ENCODE peak calls at places on chromosomes 3 and 15, in four cellular contexts. X is foreskin fibroblast, A is thyroid gland, P is ovary. Y is an unnamed sample.

GRCh38 chr15:51366911-51367310 is 25.5 kb downstream of the GLDN start:
- DNase-seq in P (no peak), X (peak), A (no peak), Y (peak)

GRCh38 chr15:100785181-100786138 is 94.2 kb upstream of the ALDH1A3 start:
- DNase-seq in P (no peak), A (no peak), X (no peak), Y (no peak)

GRCh38 chr3:69770976-69771634 is 31.8 kb downstream of the MITF start:
- DNase-seq in X (peak), A (no peak), P (no peak), Y (peak)

GRCh38 chr3:102106421-102107097 is 257.2 kb downstream of the NFKBIZ start:
- DNase-seq in X (peak), P (no peak), A (no peak), Y (peak)

GRCh38 chr3:173774275-173774674 is 376.7 kb downstream of the NLGN1 start:
- DNase-seq in X (no peak), P (no peak), A (no peak), Y (no peak)

GRCh38 chr3:142279965-142280590 is 54.7 kb upstream of the GK5 start:
- DNase-seq in P (peak), X (peak), A (peak), Y (peak)

GRCh38 chr3:115146032-115146417 is 1.1 kb downstream of the ZBTB20 start:
- DNase-seq in X (peak), P (no peak), A (peak), Y (peak)

GRCh38 chr3:21641959-21642358 is 109.1 kb downstream of the ZNF385D start:
- DNase-seq in P (no peak), A (no peak), X (no peak), Y (no peak)

GRCh38 chr3:82015241-82015640 is 253.8 kb upstream of the GBE1 start:
- DNase-seq in P (no peak), A (no peak), X (no peak), Y (no peak)

GRCh38 chr15:40264321-40265153 is 18.3 kb downstream of the ANKRD63 start:
- DNase-seq in X (no peak), A (no peak), P (no peak), Y (no peak)

GRCh38 chr3:17030956-17031652 is 146.3 kb downstream of the PLCL2 start:
- DNase-seq in X (no peak), P (no peak), A (no peak), Y (no peak)

GRCh38 chr15:70259030-70259424 is 161.3 kb upstream of the TLE3 start:
- DNase-seq in X (peak), P (peak), A (peak), Y (no peak)

GRCh38 chr3:152964901-152965609 is 130.1 kb downstream of the P2RY1 start:
- DNase-seq in A (no peak), X (no peak), P (no peak), Y (no peak)

GRCh38 chr15:77064539-77065308 is 6.2 kb downstream of the TSPAN3 start:
- DNase-seq in A (no peak), X (no peak), P (no peak), Y (peak)

GRCh38 chr15:70535955-70536338 is 227.4 kb downstream of the UACA start:
- DNase-seq in X (no peak), A (no peak), P (no peak), Y (no peak)

GRCh38 chr15:42549052-42549491 is 434 bp downstream of the HAUS2 start:
- DNase-seq in X (peak), A (peak), P (no peak), Y (peak)

GRCh38 chr3:69386535-69387385 is 872 bp upstream of the FRMD4B start:
- DNase-seq in P (no peak), A (no peak), X (no peak), Y (peak)

GRCh38 chr15:72968531-72968922 is 83.7 kb upstream of the NEO1 start:
- DNase-seq in X (no peak), A (peak), P (no peak), Y (peak)

GRCh38 chr3:39143051-39143885 is 10.1 kb downstream of the CSRNP1 start:
- DNase-seq in P (no peak), X (no peak), A (no peak), Y (no peak)

GRCh38 chr3:131549340-131549739 is 46.6 kb upstream of the MRPL3 start:
- DNase-seq in X (no peak), P (no peak), A (no peak), Y (peak)

GRCh38 chr15:29123991-29124390 is 145.6 kb downstream of the NSMCE3 start:
- DNase-seq in A (no peak), X (no peak), P (no peak), Y (no peak)

GRCh38 chr15:83108266-83109219 is 1.1 kb downstream of the TM6SF1 start:
- DNase-seq in A (peak), X (no peak), P (no peak), Y (no peak)

GRCh38 chr3:48747015-48747615 is 30.1 kb upstream of the IP6K2 start:
- DNase-seq in X (no peak), P (no peak), A (no peak), Y (no peak)

GRCh38 chr3:85603378-85603777 is 644.6 kb downstream of the CADM2 start:
- DNase-seq in X (no peak), P (no peak), A (no peak), Y (no peak)

GRCh38 chr3:42043116-42043796 is 47.9 kb upstream of the TRAK1 start:
- DNase-seq in A (peak), P (no peak), X (no peak), Y (peak)

GRCh38 chr15:52408823-52409222 is 113.2 kb upstream of the MYO5C start:
- DNase-seq in P (no peak), X (no peak), A (no peak), Y (peak)

GRCh38 chr3:184368804-184369183 is 7.3 kb downstream of the POLR2H start:
- DNase-seq in A (peak), P (no peak), X (peak), Y (no peak)

GRCh38 chr3:136624894-136625815 is 127.0 kb downstream of the STAG1 start:
- DNase-seq in X (no peak), P (no peak), A (peak), Y (peak)

GRCh38 chr3:113717818-113718217 is 21.4 kb upstream of the USF3 start:
- DNase-seq in X (no peak), P (no peak), A (no peak), Y (peak)

GRCh38 chr15:95105229-95105628 is 873.9 kb downstream of the MCTP2 start:
- DNase-seq in A (no peak), P (no peak), X (no peak), Y (peak)

GRCh38 chr15:63983071-63983711 is 63.1 kb downstream of the DAPK2 start:
- DNase-seq in A (no peak), P (no peak), X (no peak), Y (no peak)

GRCh38 chr3:184175506-184175905 is 851 bp downstream of the AP2M1 start:
- DNase-seq in P (no peak), X (no peak), A (no peak), Y (no peak)

GRCh38 chr3:69435274-69436262 is 49.7 kb upstream of the FRMD4B start:
- DNase-seq in A (no peak), P (no peak), X (no peak), Y (no peak)

GRCh38 chr3:179661777-179662176 is 8.9 kb downstream of the USP13 start:
- DNase-seq in P (no peak), X (no peak), A (no peak), Y (no peak)

GRCh38 chr3:14124223-14124614 is 451 bp downstream of the CHCHD4 start:
- DNase-seq in A (peak), X (peak), P (peak), Y (peak)

GRCh38 chr3:39141211-39141995 is 12.0 kb downstream of the CSRNP1 start:
- DNase-seq in X (no peak), A (peak), P (peak), Y (peak)

GRCh38 chr3:27326949-27327582 is 42.1 kb downstream of the NEK10 start:
- DNase-seq in P (no peak), X (no peak), A (no peak), Y (no peak)

GRCh38 chr3:50612973-50613851 is 1.6 kb upstream of the CISH start:
- DNase-seq in A (no peak), P (peak), X (no peak), Y (no peak)

GRCh38 chr3:185926445-185926844 is 11.4 kb downstream of the TRA2B start:
- DNase-seq in P (no peak), X (no peak), A (no peak), Y (no peak)

GRCh38 chr15:55403531-55403930 is 4.6 kb downstream of the CCPG1 start:
- DNase-seq in A (no peak), P (no peak), X (no peak), Y (no peak)
- H3K4me3 ChIP-seq in A (no peak), P (no peak), X (no peak), Y (no peak)

GRCh38 chr15:48459571-48460461 is 128.6 kb downstream of the DUT start:
- DNase-seq in X (peak), P (no peak), A (no peak), Y (peak)
- H3K4me3 ChIP-seq in X (no peak), P (no peak), A (no peak), Y (no peak)

DNA sequence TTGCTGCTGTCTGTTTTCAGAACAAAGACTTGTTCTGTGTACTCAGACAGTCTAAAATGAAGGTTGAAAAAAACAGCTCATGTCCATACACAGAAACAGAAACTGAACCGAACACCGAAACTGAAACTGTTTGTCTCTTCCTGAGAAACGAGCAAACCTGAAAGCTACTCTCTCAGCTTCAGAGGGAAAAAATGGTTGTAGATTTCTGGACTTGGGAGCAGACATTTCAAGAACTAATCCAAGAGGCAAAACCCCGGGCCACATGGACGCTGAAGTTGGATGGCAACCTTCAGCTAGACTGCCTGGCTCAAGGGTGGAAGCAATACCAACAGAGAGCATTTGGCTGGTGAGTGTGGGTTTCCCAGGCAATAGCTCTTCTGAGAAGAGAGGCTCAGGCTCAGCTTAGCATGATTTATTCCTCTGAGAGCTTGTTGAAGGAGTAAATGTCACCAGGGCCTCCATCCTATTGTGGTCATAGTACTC is at the start of gene RTP4:
- DNase-seq in A (peak), X (peak), P (no peak), Y (peak)
- H3K4me3 ChIP-seq in A (peak), X (peak), P (peak), Y (no peak)

DNA sequence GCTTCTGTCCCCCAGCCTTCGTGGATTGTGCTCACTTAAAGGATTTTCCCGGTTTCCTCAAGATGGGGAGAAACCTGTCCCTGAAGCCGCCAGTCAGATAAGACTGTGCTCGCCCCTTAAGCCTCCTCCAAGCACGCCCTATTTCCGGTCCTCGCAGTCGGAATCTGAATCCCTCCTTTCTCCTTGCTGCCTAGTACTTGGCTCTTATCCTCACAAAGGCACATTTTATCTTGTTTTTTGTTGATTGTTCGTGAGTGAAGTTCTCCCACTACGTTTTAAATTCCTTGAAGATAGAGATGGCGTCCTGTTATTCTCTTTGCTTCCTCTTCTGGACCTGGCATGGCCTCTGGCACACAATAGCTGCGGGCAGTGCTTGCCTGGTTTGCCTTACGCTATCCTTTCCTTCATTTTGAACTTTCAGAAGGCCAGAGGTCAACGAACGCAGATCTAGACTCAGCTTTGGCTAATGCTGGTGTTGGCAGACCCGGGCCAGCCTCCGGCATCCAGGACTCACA is 1.7 kb downstream of the CLDN11 start:
- DNase-seq in P (peak), A (no peak), X (no peak), Y (no peak)
- H3K4me3 ChIP-seq in P (peak), A (no peak), X (peak), Y (peak)

DNA sequence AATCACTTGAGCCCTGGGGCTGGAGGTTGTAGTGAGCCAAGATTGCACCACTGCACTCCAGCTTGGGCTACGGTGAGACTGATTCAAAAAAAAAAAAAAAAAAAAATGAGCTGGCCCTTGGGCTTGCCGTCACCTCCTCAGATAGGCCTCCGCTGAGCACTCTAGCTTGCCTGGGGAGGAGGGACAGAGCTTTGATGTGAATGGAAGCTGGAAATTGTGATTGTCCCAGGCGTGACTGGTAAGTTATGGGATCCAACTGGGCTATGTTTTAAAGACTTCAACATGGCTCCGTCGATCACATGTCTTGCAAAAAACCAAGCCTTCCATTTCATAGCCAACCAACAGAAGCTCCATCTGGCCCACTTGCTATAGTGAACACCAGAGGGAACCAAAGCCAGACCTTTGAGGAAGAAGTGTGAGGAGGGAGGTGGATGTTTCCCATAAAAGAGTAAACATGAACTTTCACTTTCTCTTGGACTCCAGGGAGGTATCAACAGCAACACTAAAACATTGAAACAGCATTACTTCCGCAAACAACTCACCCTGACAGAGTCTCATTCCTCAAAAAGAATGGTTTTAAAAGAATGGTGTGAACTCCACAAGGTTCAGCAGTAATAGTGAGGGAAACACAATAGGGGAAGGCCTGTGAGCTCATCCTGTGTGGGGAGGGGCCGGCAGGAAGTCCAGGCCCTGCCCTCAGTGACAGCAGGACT is 59.3 kb upstream of the IL12A start:
- DNase-seq in P (no peak), X (peak), A (no peak), Y (peak)
- H3K4me3 ChIP-seq in P (no peak), X (no peak), A (no peak), Y (peak)

DNA sequence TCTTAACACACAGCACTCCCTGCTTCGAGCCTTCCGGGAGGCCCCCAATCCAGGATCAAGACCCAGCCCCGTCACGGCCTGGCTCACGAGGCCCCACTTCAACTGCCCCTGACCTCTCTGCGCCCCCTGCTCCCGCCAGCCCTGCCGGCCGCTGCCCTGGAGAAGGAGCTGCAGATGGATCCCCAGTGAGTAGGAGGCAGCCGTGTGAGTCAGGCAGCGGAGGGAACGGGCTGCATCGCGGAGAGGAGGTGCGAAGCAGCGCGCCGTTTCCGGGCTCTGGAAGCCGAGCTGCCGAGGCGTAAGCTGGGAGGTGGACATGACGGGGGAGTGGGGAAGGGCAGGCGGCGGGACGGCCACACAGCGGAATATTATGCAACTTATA is 133.4 kb downstream of the TPRA1 start:
- DNase-seq in X (peak), P (peak), A (peak), Y (peak)
- H3K4me3 ChIP-seq in X (peak), P (no peak), A (no peak), Y (peak)

Y was measured in PC-3.